ENCODE peak calls at places on chromosomes 16 and 17, in seven cellular contexts. C is NCI-H510A, B is SW480, Q is EL, V is anterior cingulate cortex, F is mucosa of gallbladder, X is lung. L is an unnamed sample.

GRCh38 chr17:54948380-54948779 is 20.1 kb downstream of the COX11 start:
- DNase-seq in V (no peak), B (peak; percentile 71), X (no peak), Q (peak; percentile 95), C (no peak), F (no peak), L (no peak)

GRCh38 chr17:50259484-50260324 is 14.6 kb upstream of the TMEM92 start:
- DNase-seq in B (no peak), Q (no peak), V (no peak), C (no peak), F (no peak), X (no peak), L (no peak)

GRCh38 chr16:67156146-67156844 is 3.4 kb downstream of the TRADD start:
- DNase-seq in B (no peak), Q (no peak), X (no peak), C (no peak), F (no peak), V (no peak), L (no peak)

GRCh38 chr17:31561469-31562412 is 170.3 kb downstream of the RAB11FIP4 start:
- DNase-seq in V (no peak), Q (peak; percentile 87), B (no peak), C (no peak), F (no peak), X (no peak), L (no peak)

GRCh38 chr16:71439531-71439930 is 2.3 kb downstream of the TLE7 start:
- DNase-seq in X (no peak), F (no peak), C (no peak), Q (no peak), B (no peak), V (no peak), L (no peak)

GRCh38 chr17:2853111-2853721 is 57.0 kb downstream of the RAP1GAP2 start:
- DNase-seq in Q (peak; percentile 68), B (peak; percentile 43), X (peak; percentile 46), C (no peak), V (no peak), F (peak; percentile 34), L (no peak)

GRCh38 chr16:10189861-10190390 is 7.7 kb upstream of the GRIN2A start:
- DNase-seq in C (no peak), X (no peak), V (no peak), B (no peak), Q (no peak), F (no peak), L (no peak)

GRCh38 chr16:69741519-69741918 is 13.2 kb downstream of the NOB1 start:
- DNase-seq in X (no peak), F (no peak), Q (peak; percentile 21), V (no peak), C (no peak), B (no peak), L (no peak)

GRCh38 chr17:29179232-29180036 is 764 bp downstream of the MYO18A start:
- DNase-seq in F (no peak), Q (peak; percentile 44), B (peak; percentile 86), X (peak; percentile 81), C (peak; percentile 27), V (no peak), L (peak; percentile 84)

GRCh38 chr16:80417706-80418105 is 123.1 kb upstream of the DYNLRB2 start:
- DNase-seq in Q (no peak), X (no peak), F (no peak), C (no peak), B (no peak), V (no peak), L (no peak)

GRCh38 chr16:82651921-82652601 is 25.3 kb downstream of the CDH13 start:
- DNase-seq in V (no peak), B (peak; percentile 89), F (no peak), C (no peak), Q (no peak), X (no peak), L (peak; percentile 7)

GRCh38 chr17:38897671-38898290 is 27.6 kb upstream of the LASP1NB start:
- DNase-seq in F (no peak), Q (no peak), B (no peak), V (peak; percentile 52), X (no peak), C (no peak), L (peak; percentile 34)

GRCh38 chr16:11390573-11391495 is 45.6 kb downstream of the RMI2 start:
- DNase-seq in F (no peak), X (no peak), Q (no peak), C (no peak), V (no peak), B (no peak), L (no peak)

GRCh38 chr17:76497979-76498885 is 3.0 kb downstream of the RHBDF2 start:
- DNase-seq in V (peak; percentile 67), F (peak; percentile 73), C (no peak), X (peak; percentile 68), B (peak; percentile 72), Q (peak; percentile 96), L (peak; percentile 69)

GRCh38 chr17:78377858-78378224 is 608 bp upstream of the PGS1 start:
- DNase-seq in F (no peak), B (no peak), C (no peak), V (no peak), Q (no peak), X (no peak), L (no peak)

GRCh38 chr17:78276098-78276497 is 44.7 kb downstream of the TMEM235 start:
- DNase-seq in C (no peak), B (no peak), V (no peak), F (no peak), X (no peak), Q (no peak), L (no peak)

GRCh38 chr16:25018972-25019617 is 3.9 kb upstream of the ARHGAP17 start:
- DNase-seq in Q (no peak), X (no peak), F (no peak), B (no peak), V (no peak), C (no peak), L (no peak)

GRCh38 chr17:76740329-76741118 is 2.6 kb downstream of the MFSD11 start:
- DNase-seq in Q (no peak), F (no peak), V (no peak), X (no peak), C (no peak), B (peak; percentile 46), L (no peak)

GRCh38 chr17:9750488-9750887 is 40.9 kb downstream of the DHRS7C start:
- DNase-seq in X (no peak), Q (no peak), C (no peak), F (no peak), B (no peak), V (no peak), L (no peak)

GRCh38 chr16:67158637-67159600 is 790 bp downstream of the TRADD start:
- DNase-seq in C (no peak), V (no peak), Q (peak; percentile 59), X (no peak), F (no peak), B (peak; percentile 27), L (no peak)

GRCh38 chr16:85383836-85384825 is 229.0 kb upstream of the GSE1 start:
- DNase-seq in Q (no peak), V (no peak), C (no peak), X (no peak), F (no peak), B (no peak), L (no peak)

GRCh38 chr17:61177351-61177750 is 222.3 kb upstream of the TBX2 start:
- DNase-seq in B (no peak), X (no peak), V (no peak), C (no peak), F (no peak), Q (no peak), L (no peak)

GRCh38 chr17:75774988-75775668 is 9.5 kb upstream of the UNK start:
- DNase-seq in F (no peak), C (no peak), V (no peak), Q (no peak), X (no peak), B (peak; percentile 67), L (peak; percentile 68)

GRCh38 chr16:82037666-82038065 is 2.6 kb downstream of the HSD17B2 start:
- DNase-seq in F (no peak), Q (no peak), X (no peak), B (no peak), C (no peak), V (no peak), L (no peak)

GRCh38 chr16:72927199-72928088 is 120.5 kb downstream of the ZFHX3 start:
- DNase-seq in Q (peak; percentile 90), V (no peak), B (peak; percentile 95), F (no peak), C (peak; percentile 67), X (peak; percentile 74), L (peak; percentile 42)

GRCh38 chr16:47888142-47888541 is 267.7 kb downstream of the ABCC12 start:
- DNase-seq in B (no peak), V (no peak), C (no peak), F (no peak), Q (peak; percentile 91), X (no peak), L (no peak)

GRCh38 chr17:65586899-65587298 is 25.5 kb upstream of the AXIN2 start:
- DNase-seq in V (no peak), X (no peak), Q (no peak), C (no peak), B (peak; percentile 33), F (no peak), L (no peak)

GRCh38 chr17:17877548-17878358 is 41.0 kb upstream of the SREBF1 start:
- DNase-seq in X (peak; percentile 80), B (no peak), F (peak; percentile 85), V (peak; percentile 39), C (peak; percentile 60), Q (peak; percentile 36), L (no peak)

GRCh38 chr17:70320642-70321345 is 151.5 kb downstream of the KCNJ2 start:
- DNase-seq in X (peak; percentile 60), V (no peak), C (no peak), Q (no peak), F (no peak), B (no peak), L (no peak)

GRCh38 chr17:51813166-51813783 is 345.2 kb downstream of the CA10 start:
- DNase-seq in X (no peak), F (no peak), V (no peak), C (no peak), Q (no peak), B (no peak), L (no peak)

GRCh38 chr17:149897-150575 is 12.7 kb downstream of the SCGB1C2 start:
- DNase-seq in B (no peak), F (no peak), V (no peak), X (no peak), C (no peak), Q (no peak), L (no peak)

GRCh38 chr17:27792095-27792494 is 8.2 kb downstream of the NOS2 start:
- DNase-seq in Q (no peak), F (no peak), X (no peak), C (no peak), B (no peak), V (no peak), L (no peak)

GRCh38 chr16:89048871-89049422 is 44.7 kb upstream of the ACSF3 start:
- DNase-seq in C (no peak), F (no peak), V (no peak), B (no peak), X (no peak), Q (no peak), L (no peak)

GRCh38 chr17:7557825-7558543 is 566 bp upstream of the TNFSF13 start:
- DNase-seq in Q (peak; percentile 48), X (peak; percentile 93), F (peak; percentile 92), V (peak; percentile 87), C (peak; percentile 63), B (peak; percentile 52), L (peak; percentile 77)

GRCh38 chr17:6070895-6071511 is 824 bp downstream of the WSCD1 start:
- DNase-seq in V (peak; percentile 45), B (no peak), C (no peak), X (no peak), Q (no peak), F (no peak), L (no peak)

L was measured in HT-29.